ENCODE peak calls at places on chromosome 4, in six cellular contexts. One of them, this sample, is unnamed.

GRCh38 chr4:44928062-44928380 is 201.7 kb upstream of the GNPDA2 start:
- DNase-seq in HFF-Myc: no peak
- DNase-seq in activated naive CD8-positive, alpha-beta T cell treated with anti-CD3 and anti-CD28 coated beads for 36 hours: no peak
- DNase-seq in head of caudate nucleus: no peak
- DNase-seq in NCI-H2107: no peak
- DNase-seq in left colon: no peak
- DNase-seq in this sample: no peak

GRCh38 chr4:134727696-134728095 is 526.1 kb upstream of the PABPC4L start:
- DNase-seq in HFF-Myc: no peak
- DNase-seq in activated naive CD8-positive, alpha-beta T cell treated with anti-CD3 and anti-CD28 coated beads for 36 hours: no peak
- DNase-seq in head of caudate nucleus: no peak
- DNase-seq in NCI-H2107: no peak
- DNase-seq in left colon: no peak
- DNase-seq in this sample: no peak

GRCh38 chr4:83618431-83618830 is 82.5 kb downstream of the GPAT3 start:
- DNase-seq in HFF-Myc: no peak
- DNase-seq in activated naive CD8-positive, alpha-beta T cell treated with anti-CD3 and anti-CD28 coated beads for 36 hours: no peak
- DNase-seq in head of caudate nucleus: peak; percentile 14
- DNase-seq in NCI-H2107: no peak
- DNase-seq in left colon: peak; percentile 65
- DNase-seq in this sample: peak; percentile 85

GRCh38 chr4:83329521-83330105 is 5.0 kb downstream of the HPSE start:
- DNase-seq in HFF-Myc: no peak
- DNase-seq in activated naive CD8-positive, alpha-beta T cell treated with anti-CD3 and anti-CD28 coated beads for 36 hours: no peak
- DNase-seq in head of caudate nucleus: no peak
- DNase-seq in NCI-H2107: no peak
- DNase-seq in left colon: no peak
- DNase-seq in this sample: no peak

GRCh38 chr4:40185830-40186664 is 10.8 kb upstream of the RHOH start:
- DNase-seq in HFF-Myc: no peak
- DNase-seq in activated naive CD8-positive, alpha-beta T cell treated with anti-CD3 and anti-CD28 coated beads for 36 hours: no peak
- DNase-seq in head of caudate nucleus: no peak
- DNase-seq in NCI-H2107: no peak
- DNase-seq in left colon: no peak
- DNase-seq in this sample: peak; percentile 51

GRCh38 chr4:1414831-1415680 is 8.8 kb upstream of the NKX1-1 start:
- DNase-seq in HFF-Myc: no peak
- DNase-seq in activated naive CD8-positive, alpha-beta T cell treated with anti-CD3 and anti-CD28 coated beads for 36 hours: no peak
- DNase-seq in head of caudate nucleus: no peak
- DNase-seq in NCI-H2107: no peak
- DNase-seq in left colon: peak; percentile 14
- DNase-seq in this sample: no peak

GRCh38 chr4:162912482-162912881 is 254.2 kb downstream of the NAF1 start:
- DNase-seq in HFF-Myc: no peak
- DNase-seq in activated naive CD8-positive, alpha-beta T cell treated with anti-CD3 and anti-CD28 coated beads for 36 hours: no peak
- DNase-seq in head of caudate nucleus: no peak
- DNase-seq in NCI-H2107: no peak
- DNase-seq in left colon: no peak
- DNase-seq in this sample: no peak

GRCh38 chr4:111631157-111631999 is 513.9 kb upstream of the FAM241A start:
- DNase-seq in HFF-Myc: no peak
- DNase-seq in activated naive CD8-positive, alpha-beta T cell treated with anti-CD3 and anti-CD28 coated beads for 36 hours: no peak
- DNase-seq in head of caudate nucleus: no peak
- DNase-seq in NCI-H2107: no peak
- DNase-seq in left colon: no peak
- DNase-seq in this sample: peak; percentile 43

GRCh38 chr4:123262080-123262479 is 134.5 kb upstream of the SPRY1 start:
- DNase-seq in HFF-Myc: no peak
- DNase-seq in activated naive CD8-positive, alpha-beta T cell treated with anti-CD3 and anti-CD28 coated beads for 36 hours: no peak
- DNase-seq in head of caudate nucleus: no peak
- DNase-seq in NCI-H2107: no peak
- DNase-seq in left colon: no peak
- DNase-seq in this sample: no peak

GRCh38 chr4:81605278-81605677 is 133.6 kb upstream of the RASGEF1B start:
- DNase-seq in HFF-Myc: no peak
- DNase-seq in activated naive CD8-positive, alpha-beta T cell treated with anti-CD3 and anti-CD28 coated beads for 36 hours: no peak
- DNase-seq in head of caudate nucleus: no peak
- DNase-seq in NCI-H2107: no peak
- DNase-seq in left colon: no peak
- DNase-seq in this sample: no peak

GRCh38 chr4:15938182-15938581 is 358 bp downstream of the FGFBP1 start:
- DNase-seq in HFF-Myc: no peak
- DNase-seq in activated naive CD8-positive, alpha-beta T cell treated with anti-CD3 and anti-CD28 coated beads for 36 hours: no peak
- DNase-seq in head of caudate nucleus: no peak
- DNase-seq in NCI-H2107: no peak
- DNase-seq in left colon: peak; percentile 92
- DNase-seq in this sample: no peak